ENCODE peak calls at places on chromosomes 12 and 14, in ten cellular contexts. One of them, this sample, is unnamed.

GRCh38 chr12:96132819-96133218 is 61.4 kb upstream of the ELK3 start:
- DNase-seq in HFF-Myc: peak
- DNase-seq in CD8-positive, alpha-beta T cell: no peak
- DNase-seq in brain microvascular endothelial cell: no peak
- DNase-seq in K562: peak
- DNase-seq in activated B cell treated with CpG ODN at 0.5 μM for 24 hours: no peak
- DNase-seq in glutamatergic neuron: no peak
- DNase-seq in neural progenitor cell: no peak
- DNase-seq in fibroblast of villous mesenchyme: no peak
- DNase-seq in cardiac fibroblast: no peak
- DNase-seq in this sample: no peak

GRCh38 chr12:27975222-27976136 is 2.9 kb upstream of the PTHLH start:
- DNase-seq in cardiac fibroblast: peak
- DNase-seq in brain microvascular endothelial cell: peak
- DNase-seq in K562: peak
- DNase-seq in neural progenitor cell: peak
- DNase-seq in HFF-Myc: no peak
- DNase-seq in glutamatergic neuron: peak
- DNase-seq in CD8-positive, alpha-beta T cell: no peak
- DNase-seq in fibroblast of villous mesenchyme: peak
- DNase-seq in activated B cell treated with CpG ODN at 0.5 μM for 24 hours: no peak
- DNase-seq in this sample: no peak

GRCh38 chr12:25320123-25321006 is 69.6 kb upstream of the KRAS start:
- DNase-seq in CD8-positive, alpha-beta T cell: no peak
- DNase-seq in K562: no peak
- DNase-seq in HFF-Myc: no peak
- DNase-seq in activated B cell treated with CpG ODN at 0.5 μM for 24 hours: no peak
- DNase-seq in brain microvascular endothelial cell: no peak
- DNase-seq in glutamatergic neuron: no peak
- DNase-seq in cardiac fibroblast: no peak
- DNase-seq in fibroblast of villous mesenchyme: no peak
- DNase-seq in neural progenitor cell: no peak
- DNase-seq in this sample: no peak

GRCh38 chr14:54815016-54815415 is 87.6 kb downstream of the GCH1 start:
- DNase-seq in fibroblast of villous mesenchyme: no peak
- DNase-seq in brain microvascular endothelial cell: no peak
- DNase-seq in neural progenitor cell: no peak
- DNase-seq in CD8-positive, alpha-beta T cell: no peak
- DNase-seq in glutamatergic neuron: no peak
- DNase-seq in cardiac fibroblast: peak
- DNase-seq in HFF-Myc: no peak
- DNase-seq in activated B cell treated with CpG ODN at 0.5 μM for 24 hours: no peak
- DNase-seq in K562: no peak
- DNase-seq in this sample: no peak

GRCh38 chr12:18951219-18951618 is 178.3 kb upstream of the PLEKHA5 start:
- DNase-seq in fibroblast of villous mesenchyme: no peak
- DNase-seq in cardiac fibroblast: no peak
- DNase-seq in CD8-positive, alpha-beta T cell: no peak
- DNase-seq in glutamatergic neuron: no peak
- DNase-seq in K562: no peak
- DNase-seq in brain microvascular endothelial cell: no peak
- DNase-seq in neural progenitor cell: no peak
- DNase-seq in activated B cell treated with CpG ODN at 0.5 μM for 24 hours: no peak
- DNase-seq in HFF-Myc: no peak
- DNase-seq in this sample: no peak

GRCh38 chr12:56448860-56449621 is at the start of gene TIMELESS:
- DNase-seq in K562: peak
- DNase-seq in glutamatergic neuron: peak
- DNase-seq in activated B cell treated with CpG ODN at 0.5 μM for 24 hours: peak
- DNase-seq in cardiac fibroblast: peak
- DNase-seq in neural progenitor cell: peak
- DNase-seq in HFF-Myc: peak
- DNase-seq in CD8-positive, alpha-beta T cell: peak
- DNase-seq in fibroblast of villous mesenchyme: peak
- DNase-seq in brain microvascular endothelial cell: peak
- DNase-seq in this sample: peak

GRCh38 chr12:15721716-15722115 is 67.5 kb downstream of the EPS8 start:
- DNase-seq in brain microvascular endothelial cell: no peak
- DNase-seq in cardiac fibroblast: peak
- DNase-seq in fibroblast of villous mesenchyme: peak
- DNase-seq in HFF-Myc: no peak
- DNase-seq in glutamatergic neuron: no peak
- DNase-seq in CD8-positive, alpha-beta T cell: no peak
- DNase-seq in neural progenitor cell: no peak
- DNase-seq in activated B cell treated with CpG ODN at 0.5 μM for 24 hours: no peak
- DNase-seq in K562: no peak
- DNase-seq in this sample: no peak

GRCh38 chr12:96045566-96045965 is 10.2 kb upstream of the LTA4H start:
- DNase-seq in K562: no peak
- DNase-seq in activated B cell treated with CpG ODN at 0.5 μM for 24 hours: peak
- DNase-seq in neural progenitor cell: no peak
- DNase-seq in glutamatergic neuron: no peak
- DNase-seq in cardiac fibroblast: no peak
- DNase-seq in CD8-positive, alpha-beta T cell: no peak
- DNase-seq in brain microvascular endothelial cell: no peak
- DNase-seq in HFF-Myc: no peak
- DNase-seq in fibroblast of villous mesenchyme: no peak
- DNase-seq in this sample: peak

GRCh38 chr12:50986961-50987737 is 34.8 kb downstream of the HIGD1C start:
- DNase-seq in CD8-positive, alpha-beta T cell: no peak
- DNase-seq in glutamatergic neuron: no peak
- DNase-seq in K562: peak
- DNase-seq in activated B cell treated with CpG ODN at 0.5 μM for 24 hours: no peak
- DNase-seq in fibroblast of villous mesenchyme: peak
- DNase-seq in cardiac fibroblast: peak
- DNase-seq in brain microvascular endothelial cell: peak
- DNase-seq in neural progenitor cell: peak
- DNase-seq in HFF-Myc: peak
- DNase-seq in this sample: no peak

GRCh38 chr12:9625019-9625418 is 17.3 kb upstream of the KLRB1 start:
- DNase-seq in CD8-positive, alpha-beta T cell: no peak
- DNase-seq in K562: no peak
- DNase-seq in HFF-Myc: no peak
- DNase-seq in fibroblast of villous mesenchyme: no peak
- DNase-seq in cardiac fibroblast: no peak
- DNase-seq in activated B cell treated with CpG ODN at 0.5 μM for 24 hours: no peak
- DNase-seq in brain microvascular endothelial cell: no peak
- DNase-seq in glutamatergic neuron: no peak
- DNase-seq in neural progenitor cell: no peak
- DNase-seq in this sample: no peak

GRCh38 chr14:58501214-58501816 is 73.8 kb downstream of the KIAA0586 start:
- DNase-seq in glutamatergic neuron: no peak
- DNase-seq in CD8-positive, alpha-beta T cell: no peak
- DNase-seq in activated B cell treated with CpG ODN at 0.5 μM for 24 hours: no peak
- DNase-seq in neural progenitor cell: peak
- DNase-seq in fibroblast of villous mesenchyme: peak
- DNase-seq in cardiac fibroblast: peak
- DNase-seq in HFF-Myc: peak
- DNase-seq in K562: peak
- DNase-seq in brain microvascular endothelial cell: peak
- DNase-seq in this sample: no peak

GRCh38 chr12:67220065-67220464 is 49.1 kb upstream of the CAND1 start:
- DNase-seq in neural progenitor cell: peak
- DNase-seq in brain microvascular endothelial cell: no peak
- DNase-seq in glutamatergic neuron: no peak
- DNase-seq in CD8-positive, alpha-beta T cell: no peak
- DNase-seq in cardiac fibroblast: peak
- DNase-seq in activated B cell treated with CpG ODN at 0.5 μM for 24 hours: no peak
- DNase-seq in fibroblast of villous mesenchyme: peak
- DNase-seq in K562: no peak
- DNase-seq in HFF-Myc: no peak
- DNase-seq in this sample: no peak

GRCh38 chr14:101399737-101400517 is 161.4 kb upstream of the DIO3 start:
- DNase-seq in HFF-Myc: no peak
- DNase-seq in fibroblast of villous mesenchyme: no peak
- DNase-seq in glutamatergic neuron: no peak
- DNase-seq in K562: no peak
- DNase-seq in CD8-positive, alpha-beta T cell: no peak
- DNase-seq in brain microvascular endothelial cell: no peak
- DNase-seq in neural progenitor cell: no peak
- DNase-seq in cardiac fibroblast: no peak
- DNase-seq in activated B cell treated with CpG ODN at 0.5 μM for 24 hours: no peak
- DNase-seq in this sample: no peak

GRCh38 chr14:64709126-64709525 is 4.9 kb downstream of the PLEKHG3 start:
- DNase-seq in HFF-Myc: no peak
- DNase-seq in fibroblast of villous mesenchyme: no peak
- DNase-seq in CD8-positive, alpha-beta T cell: no peak
- DNase-seq in cardiac fibroblast: no peak
- DNase-seq in brain microvascular endothelial cell: no peak
- DNase-seq in activated B cell treated with CpG ODN at 0.5 μM for 24 hours: no peak
- DNase-seq in neural progenitor cell: no peak
- DNase-seq in K562: no peak
- DNase-seq in glutamatergic neuron: no peak
- DNase-seq in this sample: no peak

GRCh38 chr14:23357261-23357660 is 4.6 kb upstream of the SLC22A17 start:
- DNase-seq in fibroblast of villous mesenchyme: no peak
- DNase-seq in CD8-positive, alpha-beta T cell: no peak
- DNase-seq in glutamatergic neuron: no peak
- DNase-seq in K562: no peak
- DNase-seq in HFF-Myc: no peak
- DNase-seq in cardiac fibroblast: no peak
- DNase-seq in neural progenitor cell: no peak
- DNase-seq in activated B cell treated with CpG ODN at 0.5 μM for 24 hours: no peak
- DNase-seq in brain microvascular endothelial cell: no peak
- DNase-seq in this sample: no peak

GRCh38 chr14:80095623-80096022 is 115.7 kb downstream of the DIO2 start:
- DNase-seq in glutamatergic neuron: no peak
- DNase-seq in activated B cell treated with CpG ODN at 0.5 μM for 24 hours: no peak
- DNase-seq in neural progenitor cell: no peak
- DNase-seq in CD8-positive, alpha-beta T cell: no peak
- DNase-seq in HFF-Myc: peak
- DNase-seq in cardiac fibroblast: peak
- DNase-seq in brain microvascular endothelial cell: peak
- DNase-seq in fibroblast of villous mesenchyme: peak
- DNase-seq in K562: no peak
- DNase-seq in this sample: no peak

GRCh38 chr12:103924761-103925641 is 5.2 kb upstream of the HSP90B1 start:
- DNase-seq in CD8-positive, alpha-beta T cell: no peak
- DNase-seq in K562: no peak
- DNase-seq in cardiac fibroblast: peak
- DNase-seq in fibroblast of villous mesenchyme: peak
- DNase-seq in HFF-Myc: peak
- DNase-seq in brain microvascular endothelial cell: peak
- DNase-seq in neural progenitor cell: no peak
- DNase-seq in activated B cell treated with CpG ODN at 0.5 μM for 24 hours: peak
- DNase-seq in glutamatergic neuron: no peak
- DNase-seq in this sample: no peak

GRCh38 chr12:8560986-8561385 is 20.3 kb upstream of the CLEC4E start:
- DNase-seq in cardiac fibroblast: no peak
- DNase-seq in HFF-Myc: no peak
- DNase-seq in K562: no peak
- DNase-seq in activated B cell treated with CpG ODN at 0.5 μM for 24 hours: no peak
- DNase-seq in CD8-positive, alpha-beta T cell: no peak
- DNase-seq in brain microvascular endothelial cell: no peak
- DNase-seq in fibroblast of villous mesenchyme: no peak
- DNase-seq in glutamatergic neuron: no peak
- DNase-seq in neural progenitor cell: no peak
- DNase-seq in this sample: no peak

GRCh38 chr14:102616799-102617198 is 24.4 kb downstream of the RCOR1 start:
- DNase-seq in glutamatergic neuron: no peak
- DNase-seq in HFF-Myc: no peak
- DNase-seq in activated B cell treated with CpG ODN at 0.5 μM for 24 hours: no peak
- DNase-seq in cardiac fibroblast: peak
- DNase-seq in CD8-positive, alpha-beta T cell: no peak
- DNase-seq in neural progenitor cell: no peak
- DNase-seq in K562: no peak
- DNase-seq in brain microvascular endothelial cell: no peak
- DNase-seq in fibroblast of villous mesenchyme: peak
- DNase-seq in this sample: no peak

GRCh38 chr12:22981711-22982110 is 356.7 kb downstream of the ETNK1 start:
- DNase-seq in activated B cell treated with CpG ODN at 0.5 μM for 24 hours: no peak
- DNase-seq in neural progenitor cell: no peak
- DNase-seq in K562: no peak
- DNase-seq in fibroblast of villous mesenchyme: peak
- DNase-seq in HFF-Myc: no peak
- DNase-seq in cardiac fibroblast: peak
- DNase-seq in glutamatergic neuron: no peak
- DNase-seq in brain microvascular endothelial cell: no peak
- DNase-seq in CD8-positive, alpha-beta T cell: no peak
- DNase-seq in this sample: no peak
- TF ChIP-seq CTCF in activated B cell treated with CpG ODN at 0.5 μM for 24 hours: no peak
- TF ChIP-seq CTCF in neural progenitor cell: no peak
- TF ChIP-seq CTCF in K562: peak
- TF ChIP-seq CTCF in fibroblast of villous mesenchyme: peak
- TF ChIP-seq CTCF in HFF-Myc: peak
- TF ChIP-seq CTCF in cardiac fibroblast: no peak
- TF ChIP-seq CTCF in glutamatergic neuron: no peak
- TF ChIP-seq CTCF in brain microvascular endothelial cell: peak
- TF ChIP-seq CTCF in CD8-positive, alpha-beta T cell: no peak
- TF ChIP-seq CTCF in this sample: no peak

DNA sequence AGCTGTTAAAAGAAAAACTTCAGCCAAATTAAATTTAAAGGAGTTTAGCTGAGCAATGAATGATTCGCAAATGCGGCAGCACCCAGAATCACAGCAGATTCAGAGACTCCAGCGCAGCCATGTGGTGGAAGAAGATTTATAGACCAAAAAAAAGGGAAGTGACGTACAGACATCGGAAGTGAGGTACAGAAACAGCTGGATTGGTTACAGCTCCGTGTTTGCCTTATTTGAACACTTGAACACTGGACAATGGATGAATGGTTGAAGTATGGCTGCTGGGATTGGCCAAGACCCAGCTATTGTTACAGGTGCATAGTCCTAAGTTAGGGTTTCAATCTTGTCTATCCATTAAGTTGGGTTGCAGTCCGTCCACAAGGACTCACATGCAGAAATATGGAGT is 42.6 kb downstream of the GALNT8 start:
- DNase-seq in K562: no peak
- DNase-seq in cardiac fibroblast: no peak
- DNase-seq in neural progenitor cell: no peak
- DNase-seq in glutamatergic neuron: no peak
- DNase-seq in HFF-Myc: no peak
- DNase-seq in activated B cell treated with CpG ODN at 0.5 μM for 24 hours: no peak
- DNase-seq in brain microvascular endothelial cell: no peak
- DNase-seq in fibroblast of villous mesenchyme: no peak
- DNase-seq in CD8-positive, alpha-beta T cell: no peak
- DNase-seq in this sample: no peak
- TF ChIP-seq CTCF in K562: no peak
- TF ChIP-seq CTCF in cardiac fibroblast: no peak
- TF ChIP-seq CTCF in neural progenitor cell: no peak
- TF ChIP-seq CTCF in glutamatergic neuron: no peak
- TF ChIP-seq CTCF in HFF-Myc: no peak
- TF ChIP-seq CTCF in activated B cell treated with CpG ODN at 0.5 μM for 24 hours: no peak
- TF ChIP-seq CTCF in brain microvascular endothelial cell: no peak
- TF ChIP-seq CTCF in fibroblast of villous mesenchyme: no peak
- TF ChIP-seq CTCF in CD8-positive, alpha-beta T cell: no peak
- TF ChIP-seq CTCF in this sample: no peak

GRCh38 chr12:60494249-60494648 is 898.4 kb downstream of the SLC16A7 start:
- DNase-seq in fibroblast of villous mesenchyme: peak
- DNase-seq in activated B cell treated with CpG ODN at 0.5 μM for 24 hours: no peak
- DNase-seq in CD8-positive, alpha-beta T cell: no peak
- DNase-seq in glutamatergic neuron: no peak
- DNase-seq in cardiac fibroblast: peak
- DNase-seq in brain microvascular endothelial cell: peak
- DNase-seq in HFF-Myc: peak
- DNase-seq in neural progenitor cell: peak
- DNase-seq in K562: no peak
- DNase-seq in this sample: no peak
- TF ChIP-seq CTCF in fibroblast of villous mesenchyme: peak
- TF ChIP-seq CTCF in activated B cell treated with CpG ODN at 0.5 μM for 24 hours: no peak
- TF ChIP-seq CTCF in CD8-positive, alpha-beta T cell: no peak
- TF ChIP-seq CTCF in glutamatergic neuron: peak
- TF ChIP-seq CTCF in cardiac fibroblast: peak
- TF ChIP-seq CTCF in brain microvascular endothelial cell: peak
- TF ChIP-seq CTCF in HFF-Myc: peak
- TF ChIP-seq CTCF in neural progenitor cell: peak
- TF ChIP-seq CTCF in K562: peak
- TF ChIP-seq CTCF in this sample: peak

GRCh38 chr12:1797011-1797901 is 23.1 kb upstream of the LRTM2 start:
- DNase-seq in glutamatergic neuron: peak
- DNase-seq in fibroblast of villous mesenchyme: no peak
- DNase-seq in neural progenitor cell: no peak
- DNase-seq in HFF-Myc: no peak
- DNase-seq in brain microvascular endothelial cell: no peak
- DNase-seq in cardiac fibroblast: no peak
- DNase-seq in K562: no peak
- DNase-seq in CD8-positive, alpha-beta T cell: no peak
- DNase-seq in activated B cell treated with CpG ODN at 0.5 μM for 24 hours: no peak
- DNase-seq in this sample: peak
- TF ChIP-seq CTCF in glutamatergic neuron: no peak
- TF ChIP-seq CTCF in fibroblast of villous mesenchyme: no peak
- TF ChIP-seq CTCF in neural progenitor cell: no peak
- TF ChIP-seq CTCF in HFF-Myc: no peak
- TF ChIP-seq CTCF in brain microvascular endothelial cell: no peak
- TF ChIP-seq CTCF in cardiac fibroblast: no peak
- TF ChIP-seq CTCF in K562: no peak
- TF ChIP-seq CTCF in CD8-positive, alpha-beta T cell: no peak
- TF ChIP-seq CTCF in activated B cell treated with CpG ODN at 0.5 μM for 24 hours: no peak
- TF ChIP-seq CTCF in this sample: no peak